ENCODE peak calls at places on chromosomes 6 and 20, in five cellular contexts. One of them, this sample, is unnamed.

GRCh38 chr20:47278907-47279348 is 77.6 kb downstream of the ZMYND8 start:
- DNase-seq in cardiac fibroblast: peak; percentile 34
- DNase-seq in tibial artery: no peak
- DNase-seq in bronchial epithelial cell: peak; percentile 21
- DNase-seq in GM12878: no peak
- DNase-seq in this sample: no peak

GRCh38 chr6:135159531-135159930 is 21.6 kb upstream of the MYB start:
- DNase-seq in tibial artery: no peak
- DNase-seq in bronchial epithelial cell: peak; percentile 8
- DNase-seq in cardiac fibroblast: no peak
- DNase-seq in GM12878: no peak
- DNase-seq in this sample: no peak

GRCh38 chr20:19875746-19876145 is 117.7 kb downstream of the RIN2 start:
- DNase-seq in tibial artery: no peak
- DNase-seq in bronchial epithelial cell: no peak
- DNase-seq in GM12878: no peak
- DNase-seq in cardiac fibroblast: no peak
- DNase-seq in this sample: no peak

GRCh38 chr6:33314515-33314942 is 651 bp upstream of the TAPBP start:
- DNase-seq in bronchial epithelial cell: peak; percentile 87
- DNase-seq in tibial artery: peak; percentile 82
- DNase-seq in GM12878: no peak
- DNase-seq in cardiac fibroblast: peak; percentile 89
- DNase-seq in this sample: peak; percentile 55

GRCh38 chr6:169215201-169215661 is 38.4 kb downstream of the THBS2 start:
- DNase-seq in GM12878: no peak
- DNase-seq in bronchial epithelial cell: no peak
- DNase-seq in tibial artery: no peak
- DNase-seq in cardiac fibroblast: peak; percentile 36
- DNase-seq in this sample: no peak

GRCh38 chr6:20978176-20978614 is 443.9 kb downstream of the CDKAL1 start:
- DNase-seq in bronchial epithelial cell: no peak
- DNase-seq in GM12878: peak; percentile 25
- DNase-seq in cardiac fibroblast: peak; percentile 11
- DNase-seq in tibial artery: no peak
- DNase-seq in this sample: no peak

GRCh38 chr20:61733216-61733615 is 332.5 kb downstream of the TAF4 start:
- DNase-seq in bronchial epithelial cell: no peak
- DNase-seq in tibial artery: no peak
- DNase-seq in cardiac fibroblast: no peak
- DNase-seq in GM12878: no peak
- DNase-seq in this sample: no peak

GRCh38 chr6:38925110-38925509 is 123.5 kb upstream of the GLP1R start:
- DNase-seq in cardiac fibroblast: no peak
- DNase-seq in bronchial epithelial cell: no peak
- DNase-seq in tibial artery: no peak
- DNase-seq in GM12878: no peak
- DNase-seq in this sample: no peak

GRCh38 chr20:31894980-31895675 is 24.7 kb downstream of the TTLL9 start:
- DNase-seq in bronchial epithelial cell: peak; percentile 63
- DNase-seq in tibial artery: peak; percentile 83
- DNase-seq in GM12878: peak; percentile 75
- DNase-seq in cardiac fibroblast: peak; percentile 65
- DNase-seq in this sample: no peak

GRCh38 chr6:57306273-57306672 is 11.2 kb upstream of the PRIM2 start:
- DNase-seq in bronchial epithelial cell: no peak
- DNase-seq in cardiac fibroblast: no peak
- DNase-seq in tibial artery: no peak
- DNase-seq in GM12878: no peak
- DNase-seq in this sample: no peak

GRCh38 chr6:17239260-17239659 is 41.9 kb upstream of the RBM24 start:
- DNase-seq in cardiac fibroblast: no peak
- DNase-seq in GM12878: no peak
- DNase-seq in bronchial epithelial cell: no peak
- DNase-seq in tibial artery: no peak
- DNase-seq in this sample: no peak

GRCh38 chr6:27994616-27995015 is 37.6 kb downstream of the OR2B6 start:
- DNase-seq in tibial artery: no peak
- DNase-seq in GM12878: no peak
- DNase-seq in bronchial epithelial cell: no peak
- DNase-seq in cardiac fibroblast: no peak
- DNase-seq in this sample: no peak

GRCh38 chr6:105504660-105505059 is 101.8 kb upstream of the PREP start:
- DNase-seq in bronchial epithelial cell: no peak
- DNase-seq in cardiac fibroblast: no peak
- DNase-seq in GM12878: no peak
- DNase-seq in tibial artery: no peak
- DNase-seq in this sample: no peak

GRCh38 chr20:64211874-64212658 is 43.5 kb upstream of the PCMTD2 start:
- DNase-seq in tibial artery: no peak
- DNase-seq in cardiac fibroblast: no peak
- DNase-seq in GM12878: no peak
- DNase-seq in bronchial epithelial cell: no peak
- DNase-seq in this sample: no peak

GRCh38 chr20:37095108-37095608 is 639 bp downstream of the RBL1 start:
- DNase-seq in bronchial epithelial cell: no peak
- DNase-seq in tibial artery: no peak
- DNase-seq in GM12878: no peak
- DNase-seq in cardiac fibroblast: peak; percentile 3
- DNase-seq in this sample: no peak

GRCh38 chr6:10248378-10248843 is 166.5 kb downstream of the TFAP2A start:
- DNase-seq in bronchial epithelial cell: peak; percentile 22
- DNase-seq in tibial artery: no peak
- DNase-seq in GM12878: no peak
- DNase-seq in cardiac fibroblast: peak; percentile 3
- DNase-seq in this sample: no peak

GRCh38 chr6:130282234-130282995 is 59.7 kb upstream of the SAMD3 start:
- DNase-seq in cardiac fibroblast: peak; percentile 35
- DNase-seq in bronchial epithelial cell: peak; percentile 49
- DNase-seq in tibial artery: no peak
- DNase-seq in GM12878: no peak
- DNase-seq in this sample: no peak

GRCh38 chr6:170096803-170097504 is 193.9 kb downstream of the DLL1 start:
- DNase-seq in bronchial epithelial cell: no peak
- DNase-seq in cardiac fibroblast: no peak
- DNase-seq in GM12878: no peak
- DNase-seq in tibial artery: peak; percentile 34
- DNase-seq in this sample: no peak

GRCh38 chr6:14910692-14911547 is 334.9 kb upstream of the JARID2 start:
- DNase-seq in tibial artery: peak; percentile 74
- DNase-seq in GM12878: peak; percentile 78
- DNase-seq in cardiac fibroblast: peak; percentile 33
- DNase-seq in bronchial epithelial cell: no peak
- DNase-seq in this sample: no peak

GRCh38 chr6:14758421-14759043 is 487.3 kb upstream of the JARID2 start:
- DNase-seq in cardiac fibroblast: no peak
- DNase-seq in GM12878: no peak
- DNase-seq in bronchial epithelial cell: peak; percentile 97
- DNase-seq in tibial artery: no peak
- DNase-seq in this sample: no peak

GRCh38 chr20:58192065-58192464 is 36.4 kb downstream of the ANKRD60 start:
- DNase-seq in GM12878: no peak
- DNase-seq in cardiac fibroblast: no peak
- DNase-seq in bronchial epithelial cell: no peak
- DNase-seq in tibial artery: no peak
- DNase-seq in this sample: no peak

GRCh38 chr20:58192567-58192966 is 35.9 kb downstream of the ANKRD60 start:
- DNase-seq in GM12878: no peak
- DNase-seq in bronchial epithelial cell: no peak
- DNase-seq in tibial artery: no peak
- DNase-seq in cardiac fibroblast: no peak
- DNase-seq in this sample: peak; percentile 24

GRCh38 chr20:58184063-58184462 is 44.4 kb downstream of the ANKRD60 start:
- DNase-seq in bronchial epithelial cell: no peak
- DNase-seq in GM12878: no peak
- DNase-seq in tibial artery: no peak
- DNase-seq in cardiac fibroblast: no peak
- DNase-seq in this sample: no peak

GRCh38 chr20:58184984-58185383 is 43.5 kb downstream of the ANKRD60 start:
- DNase-seq in bronchial epithelial cell: no peak
- DNase-seq in GM12878: no peak
- DNase-seq in cardiac fibroblast: no peak
- DNase-seq in tibial artery: no peak
- DNase-seq in this sample: no peak

GRCh38 chr20:58188496-58188895 is 40.0 kb downstream of the ANKRD60 start:
- DNase-seq in tibial artery: no peak
- DNase-seq in cardiac fibroblast: no peak
- DNase-seq in GM12878: no peak
- DNase-seq in bronchial epithelial cell: no peak
- DNase-seq in this sample: no peak
- TF ChIP-seq CTCF in tibial artery: no peak
- TF ChIP-seq CTCF in cardiac fibroblast: no peak
- TF ChIP-seq CTCF in GM12878: no peak
- TF ChIP-seq CTCF in bronchial epithelial cell: no peak
- TF ChIP-seq CTCF in this sample: no peak

GRCh38 chr6:49423817-49424216 is 39.2 kb downstream of the MMUT start:
- DNase-seq in bronchial epithelial cell: peak; percentile 37
- DNase-seq in tibial artery: no peak
- DNase-seq in GM12878: no peak
- DNase-seq in cardiac fibroblast: peak; percentile 64
- DNase-seq in this sample: no peak
- TF ChIP-seq CTCF in bronchial epithelial cell: peak; percentile 12
- TF ChIP-seq CTCF in tibial artery: no peak
- TF ChIP-seq CTCF in GM12878: no peak
- TF ChIP-seq CTCF in cardiac fibroblast: no peak
- TF ChIP-seq CTCF in this sample: no peak

GRCh38 chr20:1185781-1186334 is 1.1 kb upstream of the TMEM74B start:
- DNase-seq in bronchial epithelial cell: peak; percentile 24
- DNase-seq in GM12878: no peak
- DNase-seq in tibial artery: no peak
- DNase-seq in cardiac fibroblast: peak; percentile 51
- DNase-seq in this sample: peak; percentile 27
- TF ChIP-seq CTCF in bronchial epithelial cell: peak; percentile 77
- TF ChIP-seq CTCF in GM12878: peak; percentile 51
- TF ChIP-seq CTCF in tibial artery: no peak
- TF ChIP-seq CTCF in cardiac fibroblast: peak; percentile 77
- TF ChIP-seq CTCF in this sample: peak; percentile 42

GRCh38 chr20:50438986-50439407 is 71.2 kb upstream of the PTPN1 start:
- DNase-seq in tibial artery: peak; percentile 56
- DNase-seq in bronchial epithelial cell: peak; percentile 99
- DNase-seq in cardiac fibroblast: no peak
- DNase-seq in GM12878: no peak
- DNase-seq in this sample: no peak
- TF ChIP-seq CTCF in tibial artery: no peak
- TF ChIP-seq CTCF in bronchial epithelial cell: no peak
- TF ChIP-seq CTCF in cardiac fibroblast: no peak
- TF ChIP-seq CTCF in GM12878: no peak
- TF ChIP-seq CTCF in this sample: no peak

This sample was measured in natural killer cell.